ENCODE peak calls at places on chromosomes 16 and 17, in ten cellular contexts. B, Q, V, F, E, J, W, M, D and Z are unnamed samples.

GRCh38 chr17:75557075-75557851 is 30.3 kb upstream of the MYO15B start:
- DNase-seq in B (peak), Q (peak), V (no peak), F (no peak), E (peak), J (peak), W (no peak), M (peak), D (peak), Z (no peak)

GRCh38 chr16:84973776-84974523 is 37.4 kb downstream of the ZDHHC7 start:
- DNase-seq in B (no peak), Q (no peak), V (no peak), F (no peak), E (no peak), J (no peak), W (no peak), M (no peak), D (no peak), Z (no peak)

GRCh38 chr16:70804153-70804728 is 3.3 kb upstream of the VAC14 start:
- DNase-seq in B (peak), Q (no peak), V (no peak), F (no peak), E (peak), J (no peak), W (no peak), M (no peak), D (peak), Z (no peak)

GRCh38 chr17:80308672-80309517 is 48.2 kb downstream of the RNF213 start:
- DNase-seq in B (no peak), Q (no peak), V (no peak), F (no peak), E (no peak), J (no peak), W (no peak), M (no peak), D (no peak), Z (no peak)

GRCh38 chr17:80612997-80613731 is 68.5 kb downstream of the RPTOR start:
- DNase-seq in B (no peak), Q (no peak), V (no peak), F (no peak), E (no peak), J (no peak), W (no peak), M (no peak), D (no peak), Z (no peak)

GRCh38 chr17:82072827-82073226 is 7.2 kb upstream of the DUS1L start:
- DNase-seq in B (no peak), Q (no peak), V (no peak), F (no peak), E (no peak), J (no peak), W (no peak), M (no peak), D (no peak), Z (no peak)

GRCh38 chr17:59853168-59853918 is 39.4 kb downstream of the TUBD1 start:
- DNase-seq in B (peak), Q (no peak), V (no peak), F (no peak), E (peak), J (no peak), W (no peak), M (peak), D (peak), Z (no peak)

GRCh38 chr17:19360772-19361171 is 1.8 kb downstream of the B9D1 start:
- DNase-seq in B (no peak), Q (no peak), V (no peak), F (no peak), E (no peak), J (no peak), W (no peak), M (no peak), D (no peak), Z (no peak)

GRCh38 chr17:66152756-66153155 is 39.2 kb downstream of the CEP112 start:
- DNase-seq in B (no peak), Q (no peak), V (no peak), F (no peak), E (peak), J (no peak), W (no peak), M (no peak), D (peak), Z (no peak)

GRCh38 chr17:75878174-75878998 is at the start of gene TRIM47:
- DNase-seq in B (peak), Q (peak), V (peak), F (no peak), E (peak), J (no peak), W (peak), M (peak), D (peak), Z (no peak)

GRCh38 chr16:19655242-19655777 is 62.7 kb downstream of the KNOP1 start:
- DNase-seq in B (no peak), Q (no peak), V (no peak), F (no peak), E (no peak), J (no peak), W (no peak), M (no peak), D (no peak), Z (no peak)

GRCh38 chr17:41777157-41777578 is 9.3 kb downstream of the JUP start:
- DNase-seq in B (no peak), Q (no peak), V (no peak), F (no peak), E (peak), J (no peak), W (no peak), M (no peak), D (no peak), Z (no peak)

GRCh38 chr16:69613283-69614154 is 47.8 kb downstream of the NFAT5 start:
- DNase-seq in B (peak), Q (no peak), V (no peak), F (no peak), E (no peak), J (no peak), W (no peak), M (no peak), D (peak), Z (no peak)

GRCh38 chr17:3723188-3723555 is 531 bp upstream of the HASPIN start:
- DNase-seq in B (no peak), Q (no peak), V (no peak), F (no peak), E (no peak), J (no peak), W (no peak), M (no peak), D (no peak), Z (no peak)

GRCh38 chr17:49964539-49965521 is 4.2 kb upstream of the DLX4 start:
- DNase-seq in B (peak), Q (no peak), V (no peak), F (no peak), E (no peak), J (no peak), W (no peak), M (no peak), D (no peak), Z (no peak)

GRCh38 chr17:9021985-9022552 is 759 bp downstream of the NTN1 start:
- DNase-seq in B (peak), Q (peak), V (peak), F (no peak), E (peak), J (no peak), W (peak), M (peak), D (peak), Z (peak)

GRCh38 chr17:32819035-32819434 is 57.9 kb downstream of the MYO1D start:
- DNase-seq in B (peak), Q (no peak), V (no peak), F (no peak), E (peak), J (no peak), W (no peak), M (no peak), D (peak), Z (no peak)

GRCh38 chr16:84547539-84548058 is 43.1 kb upstream of the MEAK7 start:
- DNase-seq in B (no peak), Q (no peak), V (no peak), F (no peak), E (no peak), J (no peak), W (no peak), M (no peak), D (no peak), Z (no peak)

GRCh38 chr17:63694974-63695773 is 4.8 kb downstream of the LIMD2 start:
- DNase-seq in B (no peak), Q (no peak), V (no peak), F (no peak), E (no peak), J (no peak), W (no peak), M (no peak), D (no peak), Z (no peak)

GRCh38 chr17:67435122-67435521 is 58.0 kb downstream of the PITPNC1 start:
- DNase-seq in B (no peak), Q (no peak), V (peak), F (no peak), E (peak), J (no peak), W (no peak), M (no peak), D (peak), Z (no peak)

GRCh38 chr17:72512649-72513556 is 392.1 kb downstream of the SOX9 start:
- DNase-seq in B (no peak), Q (no peak), V (no peak), F (no peak), E (no peak), J (no peak), W (no peak), M (no peak), D (no peak), Z (no peak)

GRCh38 chr17:29140051-29140582 is 40.1 kb downstream of the MYO18A start:
- DNase-seq in B (peak), Q (peak), V (peak), F (no peak), E (peak), J (peak), W (peak), M (peak), D (peak), Z (peak)

GRCh38 chr17:320809-321385 is 31.7 kb downstream of the RPH3AL start:
- DNase-seq in B (no peak), Q (no peak), V (no peak), F (no peak), E (no peak), J (no peak), W (no peak), M (peak), D (no peak), Z (no peak)

GRCh38 chr17:31489295-31490018 is 98.0 kb downstream of the RAB11FIP4 start:
- DNase-seq in B (no peak), Q (peak), V (no peak), F (no peak), E (no peak), J (no peak), W (peak), M (peak), D (no peak), Z (no peak)

GRCh38 chr17:14303343-14304221 is 2.7 kb downstream of the HS3ST3B1 start:
- DNase-seq in B (peak), Q (no peak), V (no peak), F (no peak), E (no peak), J (no peak), W (peak), M (no peak), D (no peak), Z (peak)

GRCh38 chr16:54363760-54364159 is 77.2 kb upstream of the IRX3 start:
- DNase-seq in B (no peak), Q (no peak), V (no peak), F (no peak), E (no peak), J (no peak), W (no peak), M (no peak), D (no peak), Z (no peak)

GRCh38 chr16:54362801-54363200 is 76.2 kb upstream of the IRX3 start:
- DNase-seq in B (no peak), Q (no peak), V (no peak), F (no peak), E (no peak), J (no peak), W (no peak), M (no peak), D (no peak), Z (no peak)

GRCh38 chr16:54366943-54367342 is 80.4 kb upstream of the IRX3 start:
- DNase-seq in B (no peak), Q (no peak), V (no peak), F (no peak), E (no peak), J (no peak), W (no peak), M (no peak), D (no peak), Z (no peak)

GRCh38 chr16:54361813-54362212 is 75.2 kb upstream of the IRX3 start:
- DNase-seq in B (no peak), Q (no peak), V (peak), F (no peak), E (no peak), J (no peak), W (no peak), M (no peak), D (no peak), Z (no peak)

GRCh38 chr16:54366005-54366634 is 79.5 kb upstream of the IRX3 start:
- DNase-seq in B (no peak), Q (no peak), V (no peak), F (no peak), E (no peak), J (no peak), W (peak), M (no peak), D (no peak), Z (no peak)
- TF ChIP-seq CTCF in B (no peak), Q (no peak), V (no peak), F (no peak), E (no peak), J (no peak), W (no peak), M (no peak), D (no peak), Z (no peak)

GRCh38 chr17:43212641-43213490 is 1.2 kb downstream of the TMEM106A start:
- DNase-seq in B (no peak), Q (no peak), V (no peak), F (no peak), E (peak), J (no peak), W (no peak), M (no peak), D (no peak), Z (no peak)
- TF ChIP-seq CTCF in B (no peak), Q (no peak), V (no peak), F (no peak), E (no peak), J (no peak), W (no peak), M (no peak), D (no peak), Z (no peak)

GRCh38 chr16:67445441-67445912 is 14.6 kb downstream of the HSD11B2 start:
- DNase-seq in B (no peak), Q (peak), V (no peak), F (no peak), E (no peak), J (no peak), W (no peak), M (no peak), D (no peak), Z (no peak)
- TF ChIP-seq CTCF in B (no peak), Q (peak), V (no peak), F (no peak), E (no peak), J (no peak), W (no peak), M (no peak), D (peak), Z (no peak)

GRCh38 chr16:27918755-27919154 is 144.8 kb downstream of the GSG1L start:
- DNase-seq in B (no peak), Q (no peak), V (peak), F (no peak), E (peak), J (no peak), W (no peak), M (no peak), D (no peak), Z (no peak)

GRCh38 chr16:27922433-27922832 is 141.1 kb downstream of the GSG1L start:
- DNase-seq in B (no peak), Q (no peak), V (no peak), F (no peak), E (no peak), J (no peak), W (no peak), M (no peak), D (no peak), Z (no peak)

GRCh38 chr16:27917953-27918352 is 145.6 kb downstream of the GSG1L start:
- DNase-seq in B (no peak), Q (no peak), V (no peak), F (no peak), E (no peak), J (no peak), W (no peak), M (no peak), D (no peak), Z (no peak)

GRCh38 chr16:27921134-27921533 is 142.4 kb downstream of the GSG1L start:
- DNase-seq in B (no peak), Q (no peak), V (no peak), F (no peak), E (no peak), J (no peak), W (no peak), M (no peak), D (no peak), Z (no peak)

GRCh38 chr16:27920391-27920891 is 143.1 kb downstream of the GSG1L start:
- DNase-seq in B (no peak), Q (no peak), V (peak), F (no peak), E (no peak), J (no peak), W (no peak), M (no peak), D (no peak), Z (no peak)
- TF ChIP-seq CTCF in B (peak), Q (no peak), V (peak), F (no peak), E (no peak), J (no peak), W (peak), M (no peak), D (peak), Z (no peak)

DNA sequence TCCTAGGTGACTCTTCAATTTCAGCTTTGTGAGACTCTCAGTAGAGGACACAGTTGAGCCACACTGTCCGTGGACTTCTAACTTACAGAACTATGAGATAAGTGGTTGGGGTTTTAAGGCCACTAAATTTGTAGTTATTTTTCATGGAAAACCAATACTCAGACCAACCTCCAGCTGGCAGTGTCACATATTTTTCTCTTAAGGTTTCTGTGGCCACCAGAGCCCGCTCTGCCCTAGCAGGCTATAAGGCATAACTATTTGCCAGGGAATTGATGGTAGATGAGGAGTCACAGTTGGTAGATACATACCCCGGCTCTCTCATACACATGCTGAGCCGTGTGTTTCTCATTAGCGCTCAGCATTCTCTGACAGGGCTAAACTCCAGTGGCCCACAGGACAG is 336.8 kb upstream of the MON1B start:
- DNase-seq in B (peak), Q (no peak), V (peak), F (no peak), E (no peak), J (no peak), W (no peak), M (no peak), D (peak), Z (no peak)
- TF ChIP-seq CTCF in B (peak), Q (peak), V (no peak), F (no peak), E (peak), J (no peak), W (no peak), M (no peak), D (peak), Z (no peak)

GRCh38 chr16:5027575-5028235 is 6.0 kb downstream of the NAGPA start:
- DNase-seq in B (no peak), Q (no peak), V (no peak), F (no peak), E (no peak), J (no peak), W (peak), M (no peak), D (no peak), Z (no peak)

GRCh38 chr16:5024632-5025031 is 9.1 kb downstream of the NAGPA start:
- DNase-seq in B (peak), Q (no peak), V (peak), F (no peak), E (no peak), J (no peak), W (no peak), M (no peak), D (no peak), Z (no peak)

GRCh38 chr16:5027086-5027485 is 6.6 kb downstream of the NAGPA start:
- DNase-seq in B (no peak), Q (no peak), V (no peak), F (no peak), E (no peak), J (no peak), W (no peak), M (no peak), D (no peak), Z (no peak)

GRCh38 chr16:5026664-5027063 is 7.1 kb downstream of the NAGPA start:
- DNase-seq in B (no peak), Q (no peak), V (no peak), F (no peak), E (no peak), J (no peak), W (no peak), M (no peak), D (no peak), Z (no peak)

DNA sequence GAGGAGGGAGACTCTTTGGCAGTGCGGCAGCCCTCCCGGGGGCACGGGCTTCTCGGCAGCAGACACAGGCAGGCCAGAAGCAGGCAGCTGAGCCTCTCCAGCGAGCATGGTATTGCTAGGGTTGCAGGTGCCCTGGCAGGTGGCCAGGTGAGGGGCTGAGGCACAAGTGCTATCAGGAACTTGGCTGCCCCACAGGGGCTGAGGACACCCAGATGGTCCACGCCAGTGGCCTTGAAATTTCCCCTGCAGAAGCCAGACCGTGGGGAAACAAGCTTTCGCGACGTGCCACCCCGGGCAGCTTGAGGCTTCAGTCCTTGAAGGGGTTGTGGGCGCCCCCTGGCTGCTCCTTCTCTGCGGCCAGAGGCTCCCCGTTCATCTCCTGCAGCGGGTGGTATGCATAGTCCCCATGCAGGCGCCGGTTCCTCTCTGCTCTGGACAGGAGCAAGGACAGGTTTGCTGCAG is 8.5 kb downstream of the NAGPA start:
- DNase-seq in B (no peak), Q (no peak), V (peak), F (no peak), E (no peak), J (peak), W (no peak), M (no peak), D (no peak), Z (no peak)
- TF ChIP-seq CTCF in B (peak), Q (no peak), V (peak), F (no peak), E (peak), J (peak), W (no peak), M (no peak), D (no peak), Z (no peak)